ENCODE peak calls at places on chromosomes 13 and 19, in ten cellular contexts. One of them, this sample, is unnamed.

GRCh38 chr19:10800488-10800887 is 35.5 kb downstream of the TMED1 start:
- DNase-seq in glomerular endothelial cell: no peak
- DNase-seq in caudate nucleus: no peak
- DNase-seq in iris pigment epithelial cell: peak
- DNase-seq in retina: no peak
- DNase-seq in posterior cingulate gyrus: no peak
- DNase-seq in H7: peak
- DNase-seq in lower leg skin: no peak
- DNase-seq in uterus: peak
- DNase-seq in astrocyte of the spinal cord: no peak
- DNase-seq in this sample: no peak

GRCh38 chr19:10344780-10345179 is 5.4 kb upstream of the ICAM3 start:
- DNase-seq in glomerular endothelial cell: no peak
- DNase-seq in caudate nucleus: no peak
- DNase-seq in iris pigment epithelial cell: no peak
- DNase-seq in retina: no peak
- DNase-seq in posterior cingulate gyrus: no peak
- DNase-seq in H7: no peak
- DNase-seq in lower leg skin: no peak
- DNase-seq in uterus: no peak
- DNase-seq in astrocyte of the spinal cord: no peak
- DNase-seq in this sample: no peak

GRCh38 chr13:45415112-45415511 is 3.1 kb downstream of the SLC25A30 start:
- DNase-seq in glomerular endothelial cell: no peak
- DNase-seq in caudate nucleus: no peak
- DNase-seq in iris pigment epithelial cell: no peak
- DNase-seq in retina: no peak
- DNase-seq in posterior cingulate gyrus: no peak
- DNase-seq in H7: no peak
- DNase-seq in lower leg skin: no peak
- DNase-seq in uterus: no peak
- DNase-seq in astrocyte of the spinal cord: no peak
- DNase-seq in this sample: no peak

GRCh38 chr13:37270206-37271001 is 164.9 kb upstream of the CSNK1A1L start:
- DNase-seq in glomerular endothelial cell: no peak
- DNase-seq in caudate nucleus: no peak
- DNase-seq in iris pigment epithelial cell: no peak
- DNase-seq in retina: no peak
- DNase-seq in posterior cingulate gyrus: no peak
- DNase-seq in H7: peak
- DNase-seq in lower leg skin: no peak
- DNase-seq in uterus: no peak
- DNase-seq in astrocyte of the spinal cord: no peak
- DNase-seq in this sample: no peak

GRCh38 chr13:113035209-113035800 is 66.3 kb downstream of the MCF2L start:
- DNase-seq in glomerular endothelial cell: no peak
- DNase-seq in caudate nucleus: no peak
- DNase-seq in iris pigment epithelial cell: no peak
- DNase-seq in retina: no peak
- DNase-seq in posterior cingulate gyrus: no peak
- DNase-seq in H7: no peak
- DNase-seq in lower leg skin: no peak
- DNase-seq in uterus: no peak
- DNase-seq in astrocyte of the spinal cord: no peak
- DNase-seq in this sample: no peak

GRCh38 chr19:48398329-48399235 is 5.1 kb downstream of the GRIN2D start:
- DNase-seq in glomerular endothelial cell: no peak
- DNase-seq in caudate nucleus: no peak
- DNase-seq in iris pigment epithelial cell: peak
- DNase-seq in retina: peak
- DNase-seq in posterior cingulate gyrus: no peak
- DNase-seq in H7: peak
- DNase-seq in lower leg skin: peak
- DNase-seq in uterus: no peak
- DNase-seq in astrocyte of the spinal cord: peak
- DNase-seq in this sample: peak

GRCh38 chr19:39811064-39811463 is 22.9 kb downstream of the DYRK1B start:
- DNase-seq in glomerular endothelial cell: no peak
- DNase-seq in caudate nucleus: no peak
- DNase-seq in iris pigment epithelial cell: no peak
- DNase-seq in retina: no peak
- DNase-seq in posterior cingulate gyrus: no peak
- DNase-seq in H7: no peak
- DNase-seq in lower leg skin: no peak
- DNase-seq in uterus: no peak
- DNase-seq in astrocyte of the spinal cord: no peak
- DNase-seq in this sample: no peak

GRCh38 chr19:8001651-8001994 is 3.8 kb downstream of the ELAVL1 start:
- DNase-seq in glomerular endothelial cell: no peak
- DNase-seq in caudate nucleus: no peak
- DNase-seq in iris pigment epithelial cell: no peak
- DNase-seq in retina: no peak
- DNase-seq in posterior cingulate gyrus: no peak
- DNase-seq in H7: no peak
- DNase-seq in lower leg skin: peak
- DNase-seq in uterus: no peak
- DNase-seq in astrocyte of the spinal cord: no peak
- DNase-seq in this sample: no peak

GRCh38 chr13:35765941-35766340 is 289.5 kb upstream of the MAB21L1 start:
- DNase-seq in glomerular endothelial cell: no peak
- DNase-seq in caudate nucleus: no peak
- DNase-seq in iris pigment epithelial cell: no peak
- DNase-seq in retina: no peak
- DNase-seq in posterior cingulate gyrus: no peak
- DNase-seq in H7: no peak
- DNase-seq in lower leg skin: no peak
- DNase-seq in uterus: no peak
- DNase-seq in astrocyte of the spinal cord: no peak
- DNase-seq in this sample: no peak

GRCh38 chr19:3838661-3839060 is 30.2 kb downstream of the ZFR2 start:
- DNase-seq in glomerular endothelial cell: no peak
- DNase-seq in caudate nucleus: no peak
- DNase-seq in iris pigment epithelial cell: no peak
- DNase-seq in retina: no peak
- DNase-seq in posterior cingulate gyrus: no peak
- DNase-seq in H7: no peak
- DNase-seq in lower leg skin: no peak
- DNase-seq in uterus: no peak
- DNase-seq in astrocyte of the spinal cord: no peak
- DNase-seq in this sample: no peak

GRCh38 chr13:53249236-53249635 is 220.6 kb downstream of the OLFM4 start:
- DNase-seq in glomerular endothelial cell: no peak
- DNase-seq in caudate nucleus: no peak
- DNase-seq in iris pigment epithelial cell: no peak
- DNase-seq in retina: no peak
- DNase-seq in posterior cingulate gyrus: no peak
- DNase-seq in H7: no peak
- DNase-seq in lower leg skin: no peak
- DNase-seq in uterus: no peak
- DNase-seq in astrocyte of the spinal cord: no peak
- DNase-seq in this sample: no peak

GRCh38 chr19:46748325-46749109 is 2.3 kb upstream of the STRN4 start:
- DNase-seq in glomerular endothelial cell: no peak
- DNase-seq in caudate nucleus: no peak
- DNase-seq in iris pigment epithelial cell: peak
- DNase-seq in retina: peak
- DNase-seq in posterior cingulate gyrus: no peak
- DNase-seq in H7: peak
- DNase-seq in lower leg skin: no peak
- DNase-seq in uterus: peak
- DNase-seq in astrocyte of the spinal cord: no peak
- DNase-seq in this sample: peak